ENCODE peak calls at places on chromosomes 13 and 19, in six cellular contexts. One of them, this sample, is unnamed.

GRCh38 chr19:51372021-51372648 is 319 bp downstream of the NKG7 start:
- DNase-seq in thyroid gland: no peak
- DNase-seq in cardiac muscle cell: no peak
- DNase-seq in substantia nigra: no peak
- DNase-seq in IMR-90: no peak
- DNase-seq in OCI-LY7: no peak
- DNase-seq in this sample: no peak

GRCh38 chr13:113445791-113446487 is 7.3 kb downstream of the ADPRHL1 start:
- DNase-seq in IMR-90: no peak
- DNase-seq in OCI-LY7: peak; percentile 91
- DNase-seq in thyroid gland: no peak
- DNase-seq in cardiac muscle cell: no peak
- DNase-seq in substantia nigra: no peak
- DNase-seq in this sample: no peak

GRCh38 chr19:17289489-17289888 is 7.8 kb downstream of the ANKLE1 start:
- DNase-seq in thyroid gland: peak; percentile 42
- DNase-seq in OCI-LY7: peak; percentile 80
- DNase-seq in cardiac muscle cell: peak; percentile 95
- DNase-seq in IMR-90: peak; percentile 90
- DNase-seq in substantia nigra: no peak
- DNase-seq in this sample: no peak

GRCh38 chr13:114078501-114079451 is 53.6 kb downstream of the RASA3 start:
- DNase-seq in cardiac muscle cell: peak; percentile 74
- DNase-seq in thyroid gland: peak; percentile 70
- DNase-seq in IMR-90: peak; percentile 84
- DNase-seq in substantia nigra: no peak
- DNase-seq in OCI-LY7: no peak
- DNase-seq in this sample: no peak

GRCh38 chr13:31199849-31200635 is at the start of gene B3GLCT:
- DNase-seq in substantia nigra: peak; percentile 57
- DNase-seq in thyroid gland: peak; percentile 77
- DNase-seq in OCI-LY7: peak; percentile 88
- DNase-seq in IMR-90: peak; percentile 68
- DNase-seq in cardiac muscle cell: peak; percentile 87
- DNase-seq in this sample: peak; percentile 89

GRCh38 chr19:55605637-55606470 is at the start of gene ZNF865:
- DNase-seq in OCI-LY7: peak; percentile 80
- DNase-seq in cardiac muscle cell: peak; percentile 92
- DNase-seq in IMR-90: peak; percentile 87
- DNase-seq in thyroid gland: peak; percentile 85
- DNase-seq in substantia nigra: peak; percentile 45
- DNase-seq in this sample: peak; percentile 60

GRCh38 chr19:58326501-58326913 is 287 bp upstream of the ZSCAN22 start:
- DNase-seq in cardiac muscle cell: no peak
- DNase-seq in OCI-LY7: no peak
- DNase-seq in IMR-90: no peak
- DNase-seq in substantia nigra: no peak
- DNase-seq in thyroid gland: no peak
- DNase-seq in this sample: no peak

GRCh38 chr13:94154362-94154761 is 325.1 kb downstream of the DCT start:
- DNase-seq in OCI-LY7: no peak
- DNase-seq in thyroid gland: peak; percentile 84
- DNase-seq in substantia nigra: no peak
- DNase-seq in IMR-90: peak; percentile 35
- DNase-seq in cardiac muscle cell: peak; percentile 74
- DNase-seq in this sample: no peak

GRCh38 chr19:1782501-1782900 is 29.2 kb downstream of the ONECUT3 start:
- DNase-seq in thyroid gland: no peak
- DNase-seq in cardiac muscle cell: no peak
- DNase-seq in substantia nigra: no peak
- DNase-seq in OCI-LY7: no peak
- DNase-seq in IMR-90: no peak
- DNase-seq in this sample: no peak

GRCh38 chr19:51689751-51690358 is 3.3 kb upstream of the SPACA6 start:
- DNase-seq in cardiac muscle cell: peak; percentile 68
- DNase-seq in OCI-LY7: no peak
- DNase-seq in IMR-90: no peak
- DNase-seq in thyroid gland: peak; percentile 29
- DNase-seq in substantia nigra: peak; percentile 46
- DNase-seq in this sample: no peak

GRCh38 chr19:45484273-45484945 is 12.4 kb downstream of the RTN2 start:
- DNase-seq in substantia nigra: no peak
- DNase-seq in thyroid gland: no peak
- DNase-seq in OCI-LY7: no peak
- DNase-seq in IMR-90: no peak
- DNase-seq in cardiac muscle cell: peak; percentile 60
- DNase-seq in this sample: no peak

GRCh38 chr13:104571161-104571889 is 1505.1 kb upstream of the SLC10A2 start:
- DNase-seq in IMR-90: peak; percentile 82
- DNase-seq in thyroid gland: peak; percentile 66
- DNase-seq in OCI-LY7: no peak
- DNase-seq in substantia nigra: peak; percentile 71
- DNase-seq in cardiac muscle cell: peak; percentile 90
- DNase-seq in this sample: no peak

GRCh38 chr19:43620061-43621001 is 902 bp upstream of the ZNF428 start:
- DNase-seq in substantia nigra: no peak
- DNase-seq in OCI-LY7: no peak
- DNase-seq in cardiac muscle cell: no peak
- DNase-seq in IMR-90: no peak
- DNase-seq in thyroid gland: no peak
- DNase-seq in this sample: no peak

GRCh38 chr19:16627194-16627927 is 643 bp downstream of the MED26 start:
- DNase-seq in IMR-90: no peak
- DNase-seq in cardiac muscle cell: no peak
- DNase-seq in thyroid gland: no peak
- DNase-seq in substantia nigra: peak; percentile 42
- DNase-seq in OCI-LY7: peak; percentile 69
- DNase-seq in this sample: no peak

GRCh38 chr13:22102237-22102636 is 431.4 kb downstream of the FGF9 start:
- DNase-seq in cardiac muscle cell: no peak
- DNase-seq in IMR-90: no peak
- DNase-seq in substantia nigra: no peak
- DNase-seq in OCI-LY7: no peak
- DNase-seq in thyroid gland: no peak
- DNase-seq in this sample: no peak

GRCh38 chr19:2600914-2601870 is 101.3 kb downstream of the GNG7 start:
- DNase-seq in thyroid gland: no peak
- DNase-seq in substantia nigra: no peak
- DNase-seq in cardiac muscle cell: no peak
- DNase-seq in IMR-90: no peak
- DNase-seq in OCI-LY7: no peak
- DNase-seq in this sample: no peak

GRCh38 chr19:10286803-10287737 is at the start of gene ICAM4:
- DNase-seq in substantia nigra: no peak
- DNase-seq in IMR-90: peak; percentile 29
- DNase-seq in cardiac muscle cell: peak; percentile 88
- DNase-seq in thyroid gland: no peak
- DNase-seq in OCI-LY7: peak; percentile 27
- DNase-seq in this sample: no peak

GRCh38 chr13:28046981-28047380 is 53.4 kb downstream of the FLT3 start:
- DNase-seq in OCI-LY7: no peak
- DNase-seq in cardiac muscle cell: no peak
- DNase-seq in IMR-90: peak; percentile 94
- DNase-seq in thyroid gland: no peak
- DNase-seq in substantia nigra: no peak
- DNase-seq in this sample: no peak

GRCh38 chr13:60448907-60449510 is 52.0 kb downstream of the TDRD3 start:
- DNase-seq in IMR-90: peak; percentile 68
- DNase-seq in cardiac muscle cell: peak; percentile 74
- DNase-seq in OCI-LY7: peak; percentile 38
- DNase-seq in thyroid gland: no peak
- DNase-seq in substantia nigra: no peak
- DNase-seq in this sample: no peak

GRCh38 chr19:4288091-4288777 is 9.2 kb downstream of the SHD start:
- DNase-seq in thyroid gland: no peak
- DNase-seq in substantia nigra: no peak
- DNase-seq in cardiac muscle cell: no peak
- DNase-seq in IMR-90: no peak
- DNase-seq in OCI-LY7: no peak
- DNase-seq in this sample: no peak

GRCh38 chr19:58261600-58261967 is 17.2 kb upstream of the ZNF8 start:
- DNase-seq in IMR-90: no peak
- DNase-seq in OCI-LY7: no peak
- DNase-seq in substantia nigra: no peak
- DNase-seq in thyroid gland: no peak
- DNase-seq in cardiac muscle cell: no peak
- DNase-seq in this sample: no peak

GRCh38 chr19:18450021-18450933 is 12.3 kb upstream of the ISYNA1 start:
- DNase-seq in thyroid gland: no peak
- DNase-seq in substantia nigra: no peak
- DNase-seq in OCI-LY7: no peak
- DNase-seq in cardiac muscle cell: no peak
- DNase-seq in IMR-90: no peak
- DNase-seq in this sample: no peak

GRCh38 chr19:57419439-57419838 is 8.5 kb downstream of the ZNF17 start:
- DNase-seq in thyroid gland: no peak
- DNase-seq in OCI-LY7: no peak
- DNase-seq in cardiac muscle cell: no peak
- DNase-seq in substantia nigra: no peak
- DNase-seq in IMR-90: no peak
- DNase-seq in this sample: no peak

GRCh38 chr19:56350416-56351045 is 35.9 kb upstream of the ZSCAN5A start:
- DNase-seq in cardiac muscle cell: peak; percentile 65
- DNase-seq in substantia nigra: no peak
- DNase-seq in IMR-90: peak; percentile 41
- DNase-seq in thyroid gland: peak; percentile 42
- DNase-seq in OCI-LY7: peak; percentile 71
- DNase-seq in this sample: peak; percentile 48

GRCh38 chr19:34269489-34269888 is 15.1 kb downstream of the GARRE1 start:
- DNase-seq in IMR-90: no peak
- DNase-seq in OCI-LY7: peak; percentile 50
- DNase-seq in thyroid gland: peak; percentile 57
- DNase-seq in substantia nigra: no peak
- DNase-seq in cardiac muscle cell: no peak
- DNase-seq in this sample: no peak

GRCh38 chr19:46492841-46493235 is 2.8 kb downstream of the PNMA8B start:
- DNase-seq in cardiac muscle cell: no peak
- DNase-seq in OCI-LY7: peak; percentile 27
- DNase-seq in substantia nigra: no peak
- DNase-seq in IMR-90: no peak
- DNase-seq in thyroid gland: no peak
- DNase-seq in this sample: no peak

GRCh38 chr13:66114127-66114526 is 1116.0 kb downstream of the PCDH9 start:
- DNase-seq in thyroid gland: no peak
- DNase-seq in OCI-LY7: no peak
- DNase-seq in IMR-90: peak; percentile 0
- DNase-seq in substantia nigra: no peak
- DNase-seq in cardiac muscle cell: no peak
- DNase-seq in this sample: no peak
- H3K27ac ChIP-seq in thyroid gland: no peak overlapping the region
- H3K27ac ChIP-seq in OCI-LY7: no peak overlapping the region
- H3K27ac ChIP-seq in IMR-90: no peak overlapping the region
- H3K27ac ChIP-seq in substantia nigra: no peak overlapping the region
- H3K27ac ChIP-seq in cardiac muscle cell: no peak overlapping the region
- H3K27ac ChIP-seq in this sample: no peak overlapping the region

GRCh38 chr19:35271546-35271945 is 2.8 kb downstream of the USF2 start:
- DNase-seq in cardiac muscle cell: no peak
- DNase-seq in thyroid gland: no peak
- DNase-seq in substantia nigra: no peak
- DNase-seq in IMR-90: no peak
- DNase-seq in OCI-LY7: no peak
- DNase-seq in this sample: no peak
- H3K27ac ChIP-seq in cardiac muscle cell: no peak overlapping the region
- H3K27ac ChIP-seq in thyroid gland: no peak overlapping the region
- H3K27ac ChIP-seq in substantia nigra: peak overlapping the region; percentile 73
- H3K27ac ChIP-seq in IMR-90: no peak overlapping the region
- H3K27ac ChIP-seq in OCI-LY7: no peak overlapping the region
- H3K27ac ChIP-seq in this sample: no peak overlapping the region

GRCh38 chr13:67045357-67045756 is 184.8 kb downstream of the PCDH9 start:
- DNase-seq in OCI-LY7: no peak
- DNase-seq in thyroid gland: no peak
- DNase-seq in cardiac muscle cell: no peak
- DNase-seq in IMR-90: no peak
- DNase-seq in substantia nigra: no peak
- DNase-seq in this sample: no peak

GRCh38 chr13:67052550-67053237 is 177.4 kb downstream of the PCDH9 start:
- DNase-seq in cardiac muscle cell: no peak
- DNase-seq in thyroid gland: no peak
- DNase-seq in IMR-90: no peak
- DNase-seq in OCI-LY7: no peak
- DNase-seq in substantia nigra: no peak
- DNase-seq in this sample: no peak

GRCh38 chr13:67048084-67048792 is 181.9 kb downstream of the PCDH9 start:
- DNase-seq in OCI-LY7: peak; percentile 27
- DNase-seq in substantia nigra: no peak
- DNase-seq in thyroid gland: no peak
- DNase-seq in IMR-90: peak; percentile 93
- DNase-seq in cardiac muscle cell: peak; percentile 96
- DNase-seq in this sample: no peak

GRCh38 chr13:67049744-67050143 is 180.4 kb downstream of the PCDH9 start:
- DNase-seq in thyroid gland: no peak
- DNase-seq in IMR-90: no peak
- DNase-seq in substantia nigra: no peak
- DNase-seq in cardiac muscle cell: no peak
- DNase-seq in OCI-LY7: no peak
- DNase-seq in this sample: no peak

DNA sequence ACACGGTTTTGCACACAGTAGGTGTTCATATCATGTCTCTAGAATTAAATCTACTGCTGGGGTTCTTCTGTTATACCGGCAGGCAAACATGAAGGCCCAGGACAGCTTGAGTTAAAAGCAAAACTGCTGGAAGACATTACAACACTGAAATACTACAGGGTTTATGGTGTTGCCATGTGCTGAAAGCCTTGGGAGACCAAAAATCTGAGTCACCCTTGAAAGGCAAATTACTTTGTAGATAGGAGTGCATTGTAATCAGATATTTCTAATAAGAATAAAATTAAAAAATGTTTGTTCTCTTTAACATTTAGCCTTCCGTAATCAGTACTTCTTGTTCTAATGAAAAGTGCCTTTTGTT is 181.4 kb downstream of the PCDH9 start:
- DNase-seq in substantia nigra: no peak
- DNase-seq in cardiac muscle cell: peak; percentile 89
- DNase-seq in IMR-90: peak; percentile 82
- DNase-seq in OCI-LY7: no peak
- DNase-seq in thyroid gland: no peak
- DNase-seq in this sample: no peak
- H3K27ac ChIP-seq in substantia nigra: peak overlapping the region; percentile 76
- H3K27ac ChIP-seq in cardiac muscle cell: no peak overlapping the region
- H3K27ac ChIP-seq in IMR-90: peak overlapping the region; percentile 98
- H3K27ac ChIP-seq in OCI-LY7: no peak overlapping the region
- H3K27ac ChIP-seq in thyroid gland: no peak overlapping the region
- H3K27ac ChIP-seq in this sample: no peak overlapping the region

GRCh38 chr19:39543477-39543857 is 3.5 kb upstream of the EID2 start:
- DNase-seq in substantia nigra: no peak
- DNase-seq in IMR-90: no peak
- DNase-seq in thyroid gland: no peak
- DNase-seq in OCI-LY7: no peak
- DNase-seq in cardiac muscle cell: no peak
- DNase-seq in this sample: no peak

GRCh38 chr19:39539519-39540332 is at the start of gene EID2:
- DNase-seq in thyroid gland: peak; percentile 96
- DNase-seq in cardiac muscle cell: peak; percentile 97
- DNase-seq in IMR-90: peak; percentile 93
- DNase-seq in OCI-LY7: peak; percentile 95
- DNase-seq in substantia nigra: peak; percentile 88
- DNase-seq in this sample: peak; percentile 90

GRCh38 chr19:39544201-39544903 is 4.4 kb upstream of the EID2 start:
- DNase-seq in cardiac muscle cell: peak; percentile 41
- DNase-seq in thyroid gland: no peak
- DNase-seq in substantia nigra: no peak
- DNase-seq in OCI-LY7: no peak
- DNase-seq in IMR-90: peak; percentile 13
- DNase-seq in this sample: no peak

GRCh38 chr19:39540333-39540673 is 342 bp upstream of the EID2 start:
- DNase-seq in IMR-90: no peak
- DNase-seq in OCI-LY7: no peak
- DNase-seq in thyroid gland: no peak
- DNase-seq in substantia nigra: no peak
- DNase-seq in cardiac muscle cell: no peak
- DNase-seq in this sample: no peak

GRCh38 chr19:39542198-39542597 is 2.2 kb upstream of the EID2 start:
- DNase-seq in substantia nigra: peak; percentile 10
- DNase-seq in IMR-90: no peak
- DNase-seq in OCI-LY7: peak; percentile 46
- DNase-seq in cardiac muscle cell: peak; percentile 15
- DNase-seq in thyroid gland: no peak
- DNase-seq in this sample: no peak
- H3K27ac ChIP-seq in substantia nigra: peak overlapping the region; percentile 32
- H3K27ac ChIP-seq in IMR-90: no peak overlapping the region
- H3K27ac ChIP-seq in OCI-LY7: peak overlapping the region; percentile 38
- H3K27ac ChIP-seq in cardiac muscle cell: no peak overlapping the region
- H3K27ac ChIP-seq in thyroid gland: no peak overlapping the region
- H3K27ac ChIP-seq in this sample: peak overlapping the region; percentile 6